ENCODE peak calls at places on chromosome 17, in seven cellular contexts. U is GM12878, J is HCT116, M is SK-N-SH, T is H1, X is HepG2, R is K562. C is an unnamed sample. For H3K4me1, the result is how much of the 10 kb centered on the place peaks cover.

GRCh38 chr17:2198917-2199316 is 104.7 kb downstream of the SMG6 start:
- DNase-seq in U (no peak), J (no peak), X (no peak), T (no peak), R (no peak), M (no peak), C (no peak)

GRCh38 chr17:35709874-35710273 is 21.6 kb upstream of the RASL10B start:
- DNase-seq in U (no peak), M (no peak), X (no peak), J (peak), R (no peak), T (no peak), C (no peak)

GRCh38 chr17:51734462-51734861 is 424.1 kb downstream of the CA10 start:
- DNase-seq in R (no peak), U (no peak), X (no peak), T (peak), M (no peak), J (peak), C (no peak)

GRCh38 chr17:16975744-16976625 is 4.1 kb upstream of the TNFRSF13B start:
- DNase-seq in J (no peak), X (no peak), T (peak), M (no peak), U (peak), R (no peak), C (no peak)

GRCh38 chr17:30449480-30449879 is 27.7 kb upstream of the GOSR1 start:
- DNase-seq in T (no peak), R (no peak), M (no peak), U (no peak), X (no peak), J (no peak), C (no peak)

GRCh38 chr17:37479025-37479424 is 10.7 kb upstream of the DUSP14 start:
- DNase-seq in U (no peak), J (no peak), X (no peak), T (no peak), M (no peak), R (no peak), C (no peak)

GRCh38 chr17:4221899-4222659 is 41.7 kb downstream of the ANKFY1 start:
- DNase-seq in T (no peak), U (no peak), X (no peak), M (no peak), R (no peak), J (no peak), C (no peak)

GRCh38 chr17:2482218-2482617 is 29.5 kb downstream of the METTL16 start:
- DNase-seq in M (no peak), U (no peak), X (no peak), R (no peak), T (no peak), J (no peak), C (no peak)

GRCh38 chr17:67818110-67819002 is 6.9 kb upstream of the BPTF start:
- DNase-seq in T (no peak), R (no peak), M (no peak), U (peak), J (no peak), X (no peak), C (no peak)

GRCh38 chr17:49111934-49112333 is 20.6 kb upstream of the B4GALNT2 start:
- DNase-seq in R (no peak), X (no peak), T (no peak), U (no peak), J (no peak), M (no peak), C (no peak)

GRCh38 chr17:37064956-37065355 is 116.2 kb downstream of the AATF start:
- DNase-seq in T (no peak), J (no peak), M (no peak), U (no peak), X (no peak), R (no peak), C (no peak)

GRCh38 chr17:54013117-54013516 is 190.4 kb downstream of the KIF2B start:
- DNase-seq in R (no peak), U (no peak), J (no peak), X (no peak), T (no peak), M (no peak), C (no peak)

GRCh38 chr17:4167786-4168185 is 24.8 kb downstream of the CYB5D2 start:
- DNase-seq in M (no peak), R (no peak), X (no peak), U (no peak), J (no peak), T (no peak), C (no peak)

GRCh38 chr17:27236710-27237315 is 57.1 kb upstream of the WSB1 start:
- DNase-seq in T (peak), R (peak), M (peak), U (no peak), J (peak), X (peak), C (peak)

GRCh38 chr17:35804658-35805192 is 4.6 kb upstream of the TAF15 start:
- DNase-seq in T (no peak), J (peak), M (peak), R (peak), X (peak), U (peak), C (peak)

GRCh38 chr17:18191967-18192366 is 8.3 kb downstream of the ALKBH5 start:
- DNase-seq in M (peak), U (no peak), R (no peak), X (no peak), T (peak), J (no peak), C (no peak)

GRCh38 chr17:76547183-76547641 is 7.4 kb downstream of the PRCD start:
- DNase-seq in U (no peak), X (peak), R (peak), J (no peak), T (no peak), M (peak), C (no peak)

GRCh38 chr17:6596511-6596910 is 40.2 kb upstream of the PITPNM3 start:
- DNase-seq in X (no peak), M (no peak), R (no peak), U (no peak), J (no peak), T (no peak), C (no peak)

GRCh38 chr17:16477255-16477654 is 14.7 kb downstream of the LRRC75A start:
- DNase-seq in R (no peak), M (no peak), U (no peak), X (peak), T (no peak), J (peak), C (no peak)

GRCh38 chr17:602436-602835 is 112.2 kb downstream of the VPS53 start:
- DNase-seq in M (no peak), U (no peak), R (peak), X (no peak), T (no peak), J (no peak), C (no peak)
- TF ChIP-seq SIN3A in M (no peak), U (no peak), R (no peak), X (no peak), T (no peak), J (no peak), C (no peak)

GRCh38 chr17:40445769-40446468 is 2.7 kb downstream of the IGFBP4 start:
- DNase-seq in M (no peak), X (peak), U (no peak), R (no peak), T (no peak), J (no peak), C (no peak)

GRCh38 chr17:40448213-40448638 is 5.0 kb downstream of the IGFBP4 start:
- DNase-seq in X (peak), R (no peak), M (no peak), U (no peak), J (no peak), T (no peak), C (no peak)

GRCh38 chr17:40443988-40444899 is 994 bp downstream of the IGFBP4 start:
- DNase-seq in U (no peak), T (peak), J (no peak), X (no peak), M (no peak), R (peak), C (no peak)

GRCh38 chr17:40448639-40449261 is 5.5 kb downstream of the IGFBP4 start:
- DNase-seq in J (no peak), R (no peak), T (no peak), M (no peak), U (no peak), X (peak), C (no peak)

GRCh38 chr17:40447148-40447644 is 3.9 kb downstream of the IGFBP4 start:
- DNase-seq in R (no peak), J (no peak), M (no peak), X (no peak), U (no peak), T (no peak), C (no peak)
- H3K4me1 ChIP-seq in R (under half), J (under half), M (half or more), X (half or more), U (under half), T (under half), C (under half)

DNA sequence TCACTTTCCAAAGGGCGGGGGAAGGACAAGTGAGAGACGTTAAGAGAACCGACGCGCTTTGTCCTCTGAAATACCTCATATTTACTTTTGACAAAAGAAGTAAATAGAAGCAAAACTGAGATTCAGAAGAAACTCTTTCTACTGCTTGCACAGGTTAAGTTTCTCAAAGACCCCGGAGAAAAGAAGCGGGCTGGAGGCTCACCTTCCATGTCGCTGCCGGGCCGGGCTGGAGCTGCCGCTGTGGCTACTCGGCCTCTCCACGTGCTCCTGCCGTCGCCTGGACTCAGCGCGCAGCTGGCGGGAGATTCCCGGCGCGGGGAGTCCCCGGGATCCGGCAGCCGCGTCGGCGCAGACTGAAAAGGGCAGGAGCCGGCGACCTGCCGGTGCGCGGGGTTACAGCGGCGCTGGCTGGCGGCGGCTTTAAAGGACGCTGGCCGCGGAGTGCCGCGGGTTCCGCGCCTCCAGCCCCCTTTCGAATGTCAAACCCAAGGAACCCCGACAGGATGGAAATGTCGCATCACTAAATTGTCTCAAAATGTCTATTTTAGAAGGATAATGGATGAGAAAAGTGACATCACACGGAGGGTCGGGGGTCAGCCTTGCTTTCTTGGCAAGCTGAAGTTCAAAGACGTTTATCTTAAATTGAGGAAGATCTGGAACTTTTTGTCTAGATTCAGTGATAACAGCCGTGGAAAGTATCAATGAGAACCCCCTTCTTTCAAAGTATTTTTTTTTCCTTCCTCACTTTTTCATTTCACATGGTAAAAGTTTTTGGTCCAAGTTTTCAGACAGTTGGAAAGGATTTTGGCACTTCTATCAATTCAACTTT is at the start of gene IKZF3:
- DNase-seq in T (peak), M (peak), J (no peak), R (peak), X (peak), U (no peak), C (no peak)
- TF ChIP-seq SIN3A in T (no peak), M (no peak), J (no peak), R (no peak), X (no peak), U (peak), C (no peak)

GRCh38 chr17:48062273-48062672 is 14.1 kb downstream of the NFE2L1 start:
- DNase-seq in T (no peak), J (no peak), X (no peak), R (no peak), M (no peak), U (no peak), C (no peak)
- H3K4me1 ChIP-seq in T (under half), J (under half), X (under half), R (under half), M (under half), U (under half), C (under half)

GRCh38 chr17:8739104-8739503 is 5.5 kb downstream of the CCDC42 start:
- DNase-seq in J (no peak), R (no peak), M (no peak), T (peak), U (no peak), X (no peak), C (no peak)

GRCh38 chr17:8741366-8741765 is 3.3 kb downstream of the CCDC42 start:
- DNase-seq in J (no peak), M (no peak), U (no peak), R (no peak), T (no peak), X (no peak), C (no peak)

GRCh38 chr17:8741771-8742170 is 2.9 kb downstream of the CCDC42 start:
- DNase-seq in U (no peak), X (no peak), R (no peak), T (no peak), J (no peak), M (no peak), C (no peak)

GRCh38 chr17:8742274-8742673 is 2.4 kb downstream of the CCDC42 start:
- DNase-seq in X (no peak), J (no peak), M (no peak), U (no peak), T (no peak), R (no peak), C (no peak)

DNA sequence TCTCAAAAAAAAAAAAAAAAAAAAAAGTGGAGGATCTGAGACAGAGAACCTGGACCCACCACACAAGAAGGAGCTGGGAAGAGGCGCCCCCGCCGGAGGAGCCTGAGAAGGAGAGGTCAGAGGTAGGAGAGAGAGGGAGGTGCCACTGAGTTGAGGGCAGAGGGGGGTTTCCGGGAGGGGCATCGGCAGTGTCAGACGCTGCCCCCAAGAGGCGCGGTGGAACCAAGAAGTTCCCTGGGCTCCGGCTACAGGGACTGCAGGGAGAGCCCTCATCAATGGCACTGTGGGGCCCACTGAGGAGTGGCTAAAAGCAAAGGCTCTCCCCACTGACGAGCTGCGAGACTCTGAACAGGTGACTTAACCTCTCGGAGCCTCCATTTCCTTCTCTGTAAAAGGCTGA is 4.2 kb downstream of the CCDC42 start:
- DNase-seq in J (no peak), X (no peak), U (no peak), M (no peak), T (peak), R (no peak), C (no peak)
- TF ChIP-seq SIN3A in J (no peak), X (no peak), U (no peak), M (no peak), T (no peak), R (no peak), C (no peak)

DNA sequence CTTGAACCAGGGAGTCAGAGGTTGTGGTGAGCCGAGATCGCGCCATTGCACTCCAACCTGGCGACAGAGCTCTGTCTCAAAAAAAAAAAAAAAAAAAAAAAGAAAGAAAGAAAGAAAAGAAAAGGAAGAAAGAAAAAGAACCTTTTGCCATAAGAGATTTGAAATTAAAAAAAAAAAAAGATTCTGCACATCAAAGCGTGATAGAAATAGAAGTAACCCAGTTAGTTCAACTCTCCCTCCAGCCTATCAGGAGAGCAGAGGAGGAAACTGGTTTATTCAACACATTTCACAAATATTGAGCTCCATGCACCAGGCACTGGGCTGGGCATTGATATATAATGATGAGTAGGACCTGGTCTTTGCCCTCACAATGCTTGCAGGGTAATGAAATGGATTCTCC is 2.4 kb upstream of the SOCS3 start:
- DNase-seq in M (no peak), J (no peak), X (no peak), T (no peak), U (no peak), R (no peak), C (no peak)
- H3K4me1 ChIP-seq in M (under half), J (under half), X (half or more), T (half or more), U (under half), R (half or more), C (under half)

DNA sequence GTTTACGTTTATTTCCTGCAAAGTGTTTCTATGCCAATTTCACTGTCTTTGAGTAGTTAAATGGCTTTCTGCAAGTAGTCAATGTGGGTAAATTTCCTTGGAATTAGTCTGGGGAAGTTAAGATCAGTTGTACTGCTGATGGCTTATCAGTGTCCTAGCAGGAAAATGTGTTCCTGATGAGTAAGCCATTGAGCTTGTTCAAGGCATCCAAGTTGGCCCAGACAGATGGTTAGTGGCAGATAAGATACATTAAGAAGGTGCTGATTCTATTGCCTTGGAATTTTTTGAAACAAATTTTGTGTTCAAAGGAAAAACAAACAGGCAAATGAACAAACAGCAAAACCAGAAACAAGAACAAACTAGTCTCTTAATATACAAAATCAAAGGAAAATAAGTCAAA is 258.4 kb downstream of the MAP2K6 start:
- DNase-seq in T (no peak), M (no peak), J (no peak), X (no peak), U (no peak), R (no peak), C (no peak)
- TF ChIP-seq SIN3A in T (no peak), M (peak), J (no peak), X (no peak), U (no peak), R (no peak), C (no peak)

GRCh38 chr17:45306094-45306493 is 10.7 kb downstream of the MAP3K14 start:
- DNase-seq in R (no peak), M (no peak), U (no peak), T (no peak), J (no peak), X (no peak), C (no peak)
- H3K4me1 ChIP-seq in R (under half), M (under half), U (half or more), T (under half), J (half or more), X (under half), C (half or more)

DNA sequence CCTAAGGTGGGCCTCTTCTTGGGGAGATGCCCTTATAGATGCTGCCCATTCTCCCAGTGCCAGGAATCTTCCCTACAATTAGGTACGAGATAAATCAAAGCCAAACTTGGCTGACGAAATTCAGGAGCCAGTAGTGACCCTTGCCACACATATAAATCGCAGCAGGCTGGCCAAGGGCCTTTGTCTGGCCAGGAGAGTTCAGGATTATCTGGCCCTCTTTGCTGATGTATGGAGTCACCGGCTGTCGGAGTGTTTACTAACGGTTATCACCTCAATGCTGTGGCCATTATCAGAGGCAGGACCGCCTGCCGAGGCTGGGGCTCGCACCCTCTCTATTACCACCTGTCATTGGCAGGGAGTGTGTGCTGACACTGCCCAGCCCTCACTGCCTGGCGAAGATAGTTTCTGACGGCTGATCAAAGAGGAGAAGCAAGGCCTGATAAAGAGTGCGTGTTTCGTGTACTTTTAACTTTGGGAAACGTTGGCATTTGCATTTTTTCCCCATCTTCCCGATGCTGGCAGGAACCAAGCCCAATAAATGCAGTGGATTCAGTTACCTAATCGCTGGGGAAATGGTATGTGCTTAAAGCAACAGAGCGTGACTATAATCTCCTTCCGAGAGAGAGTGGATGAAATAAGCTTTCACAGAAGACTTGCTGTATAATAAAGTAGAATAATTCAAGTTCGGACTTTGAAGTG is 32.8 kb upstream of the TBX2 start:
- DNase-seq in U (no peak), R (no peak), J (no peak), T (no peak), X (peak), M (no peak), C (no peak)
- TF ChIP-seq SIN3A in U (no peak), R (no peak), J (no peak), T (no peak), X (no peak), M (no peak), C (no peak)

GRCh38 chr17:40021471-40021961 is 6.3 kb downstream of the CSF3 start:
- DNase-seq in R (no peak), J (no peak), M (no peak), T (no peak), U (no peak), X (no peak), C (no peak)
- H3K4me1 ChIP-seq in R (under half), J (under half), M (under half), T (under half), U (under half), X (under half), C (under half)

C was measured in Panc1.